ENCODE peak calls at places on chromosomes 13 and 19, in eight cellular contexts. W is AML-193, A is NB4, N is foreskin keratinocyte, R is Caco-2, Q is small intestine, L is GM20000, I is heart right ventricle. H is an unnamed sample.
A peak's percentile ranks its signal among the peaks of the same experiment; 100 is the strongest.

GRCh38 chr13:99908129-99908805 is 63.3 kb downstream of the ZIC5 start:
- DNase-seq in W (peak; percentile 85), Q (no peak), N (peak; percentile 25), I (no peak), R (no peak), A (peak; percentile 26), L (no peak), H (no peak)

GRCh38 chr13:30866692-30867669 is 39.1 kb upstream of the MEDAG start:
- DNase-seq in N (no peak), A (no peak), R (no peak), L (no peak), Q (no peak), I (no peak), W (no peak), H (no peak)

GRCh38 chr13:27106144-27106543 is 65.5 kb downstream of the USP12 start:
- DNase-seq in A (no peak), R (no peak), W (no peak), N (no peak), I (no peak), Q (no peak), L (no peak), H (no peak)

GRCh38 chr19:46297700-46298476 is 1.0 kb downstream of the HIF3A start:
- DNase-seq in N (no peak), A (no peak), R (no peak), W (no peak), Q (peak; percentile 15), L (no peak), I (peak; percentile 89), H (peak; percentile 90)

GRCh38 chr19:18637644-18638630 is 1.1 kb downstream of the KLHL26 start:
- DNase-seq in L (no peak), Q (peak; percentile 79), I (no peak), N (no peak), A (peak; percentile 32), W (no peak), R (peak; percentile 31), H (no peak)

GRCh38 chr19:55440411-55441105 is 2.5 kb downstream of the SHISA7 start:
- DNase-seq in L (peak; percentile 79), R (no peak), A (no peak), I (no peak), N (no peak), Q (no peak), W (no peak), H (no peak)

GRCh38 chr13:107360010-107360409 is 792.1 kb upstream of the ARGLU1 start:
- DNase-seq in Q (no peak), L (no peak), R (no peak), W (no peak), N (no peak), I (no peak), A (no peak), H (no peak)

GRCh38 chr13:100124265-100124664 is 35.4 kb downstream of the PCCA start:
- DNase-seq in R (no peak), N (peak; percentile 63), A (peak; percentile 76), W (peak; percentile 81), L (no peak), I (no peak), Q (no peak), H (no peak)

GRCh38 chr19:35641515-35642151 is at the start of gene ETV2:
- DNase-seq in W (no peak), N (no peak), Q (no peak), I (peak; percentile 46), R (no peak), A (peak; percentile 28), L (peak; percentile 72), H (no peak)

GRCh38 chr13:49833402-49833801 is 40.9 kb upstream of the KPNA3 start:
- DNase-seq in A (no peak), W (no peak), I (no peak), R (no peak), N (no peak), Q (no peak), L (no peak), H (no peak)

GRCh38 chr13:91115776-91116175 is 231.7 kb upstream of the MIR17HG start:
- DNase-seq in N (no peak), Q (no peak), A (no peak), R (no peak), W (no peak), L (no peak), I (no peak), H (no peak)

GRCh38 chr13:99758465-99759162 is 213.0 kb downstream of the ZIC5 start:
- DNase-seq in R (no peak), L (no peak), N (no peak), I (no peak), A (no peak), Q (no peak), W (no peak), H (no peak)

GRCh38 chr19:16327911-16328823 is 3.5 kb downstream of the KLF2 start:
- DNase-seq in W (peak; percentile 98), L (peak; percentile 61), R (no peak), Q (peak; percentile 27), N (peak; percentile 10), I (peak; percentile 56), A (peak; percentile 99), H (peak; percentile 87)

GRCh38 chr13:91576590-91576989 is 178.2 kb downstream of the GPC5 start:
- DNase-seq in I (no peak), A (peak; percentile 26), W (peak; percentile 16), L (no peak), Q (no peak), N (no peak), R (peak; percentile 16), H (no peak)

GRCh38 chr19:57056972-57057371 is 62.8 kb upstream of the USP29 start:
- DNase-seq in R (no peak), Q (no peak), W (no peak), L (no peak), A (no peak), N (no peak), I (peak; percentile 27), H (peak; percentile 76)

GRCh38 chr19:31355330-31356289 is 6.4 kb upstream of the TSHZ3 start:
- DNase-seq in I (no peak), L (peak; percentile 21), W (no peak), N (no peak), Q (no peak), A (no peak), R (no peak), H (no peak)

GRCh38 chr19:46368116-46368515 is 21.2 kb downstream of the PPP5C start:
- DNase-seq in I (no peak), L (no peak), R (no peak), Q (no peak), N (no peak), W (no peak), A (no peak), H (no peak)

GRCh38 chr19:51086153-51086850 is 3.6 kb upstream of the KLK14 start:
- DNase-seq in R (no peak), N (no peak), I (no peak), W (no peak), A (no peak), Q (no peak), L (no peak), H (no peak)

GRCh38 chr19:38528931-38529330 is 88.8 kb downstream of the MAP4K1 start:
- DNase-seq in L (no peak), A (no peak), W (no peak), Q (no peak), R (no peak), N (no peak), I (no peak), H (no peak)

GRCh38 chr13:33797622-33798021 is 20.3 kb upstream of the RFC3 start:
- DNase-seq in R (no peak), L (no peak), W (peak; percentile 34), N (no peak), I (no peak), A (no peak), Q (no peak), H (no peak)

GRCh38 chr19:38721977-38722773 is 22.1 kb downstream of the CAPN12 start:
- DNase-seq in Q (no peak), I (peak; percentile 73), A (no peak), N (no peak), L (no peak), W (no peak), R (no peak), H (peak; percentile 76)

H was measured in Right ventricle myocardium superior.